ENCODE peak calls at places on chromosomes 1 and 21, in five cellular contexts. L is Right ventricle myocardium superior; Z is hippocampal formation; N is left kidney; T is stimulated activated CD8-positive, alpha-beta memory T cell treated with anti-CD3 and anti-CD28 coated beads, Interleukin-2, amount 100 ng/mL, for 48 hours. H is an unnamed sample.

GRCh38 chr1:245684111-245684510 is 529.3 kb downstream of the KIF26B start:
- DNase-seq in L (no peak), T (no peak), N (no peak), Z (no peak), H (no peak)

GRCh38 chr1:42784946-42785693 is at the start of gene TMEM269:
- DNase-seq in N (peak; percentile 71), Z (no peak), T (peak; percentile 18), L (peak; percentile 55), H (peak; percentile 51)

GRCh38 chr1:167173516-167174184 is 47.0 kb upstream of the POU2F1 start:
- DNase-seq in Z (no peak), T (no peak), N (no peak), L (no peak), H (no peak)

GRCh38 chr1:59354754-59355337 is 58.0 kb downstream of the FGGY start:
- DNase-seq in T (no peak), Z (no peak), L (no peak), N (peak; percentile 63), H (no peak)

GRCh38 chr1:9059944-9060744 is 9.3 kb downstream of the SLC2A5 start:
- DNase-seq in Z (no peak), T (no peak), L (no peak), N (no peak), H (no peak)

GRCh38 chr1:181099152-181100014 is 10.9 kb downstream of the IER5 start:
- DNase-seq in Z (no peak), N (peak; percentile 37), L (no peak), T (peak; percentile 26), H (no peak)

GRCh38 chr1:20228314-20228713 is 42.0 kb upstream of the PLA2G2C start:
- DNase-seq in L (no peak), Z (no peak), N (no peak), T (no peak), H (no peak)

GRCh38 chr21:36211660-36212512 is 55.3 kb downstream of the DOP1B start:
- DNase-seq in Z (no peak), T (no peak), L (no peak), N (no peak), H (peak; percentile 91)

GRCh38 chr21:31216206-31216605 is 127.9 kb downstream of the TIAM1 start:
- DNase-seq in L (no peak), T (no peak), Z (no peak), N (no peak), H (no peak)

GRCh38 chr1:116325922-116326321 is 47.1 kb upstream of the ATP1A1 start:
- DNase-seq in Z (no peak), L (no peak), N (no peak), T (no peak), H (no peak)

GRCh38 chr1:204756349-204756748 is 70.8 kb upstream of the LRRN2 start:
- DNase-seq in Z (no peak), L (no peak), N (no peak), T (no peak), H (no peak)